ENCODE peak calls at places on chromosome 1, in ten cellular contexts. P, V, A, R, L, O, C, X, K and H are unnamed samples. For H3K27me3 and H3K4me1, the result is how much of the 10 kb centered on the place peaks cover.

GRCh38 chr1:77536813-77537212 is 145.6 kb downstream of the ZZZ3 start:
- DNase-seq in P (peak), V (no peak), A (no peak), R (no peak), L (no peak), O (no peak), C (no peak), X (no peak), K (no peak), H (no peak)

GRCh38 chr1:1122078-1122811 is 6.4 kb upstream of the C1orf159 start:
- DNase-seq in P (peak), V (peak), A (peak), R (peak), L (peak), O (peak), C (peak), X (peak), K (peak), H (peak)

GRCh38 chr1:41889506-41890414 is 29.0 kb downstream of the HIVEP3 start:
- DNase-seq in P (no peak), V (no peak), A (no peak), R (no peak), L (no peak), O (no peak), C (no peak), X (no peak), K (no peak), H (no peak)

GRCh38 chr1:157274698-157275534 is 136.7 kb upstream of the ETV3 start:
- DNase-seq in P (peak), V (no peak), A (no peak), R (peak), L (no peak), O (no peak), C (no peak), X (no peak), K (no peak), H (no peak)

GRCh38 chr1:179105393-179105792 is 23.5 kb downstream of the TOR3A start:
- DNase-seq in P (no peak), V (no peak), A (no peak), R (peak), L (peak), O (peak), C (peak), X (no peak), K (no peak), H (no peak)

GRCh38 chr1:189708674-189709073 is 769.0 kb downstream of the BRINP3 start:
- DNase-seq in P (no peak), V (no peak), A (peak), R (no peak), L (peak), O (no peak), C (no peak), X (no peak), K (no peak), H (no peak)

GRCh38 chr1:112297536-112297935 is 98.5 kb upstream of the CTTNBP2NL start:
- DNase-seq in P (peak), V (no peak), A (no peak), R (no peak), L (no peak), O (no peak), C (no peak), X (no peak), K (no peak), H (no peak)

GRCh38 chr1:167499657-167500056 is 18.7 kb downstream of the CD247 start:
- DNase-seq in P (no peak), V (no peak), A (no peak), R (no peak), L (no peak), O (no peak), C (no peak), X (no peak), K (no peak), H (no peak)

GRCh38 chr1:221728037-221728505 is 13.8 kb downstream of the DUSP10 start:
- DNase-seq in P (no peak), V (no peak), A (no peak), R (no peak), L (no peak), O (no peak), C (no peak), X (no peak), K (no peak), H (no peak)

GRCh38 chr1:180672105-180672504 is 40.3 kb downstream of the XPR1 start:
- DNase-seq in P (peak), V (no peak), A (no peak), R (no peak), L (no peak), O (no peak), C (no peak), X (no peak), K (no peak), H (no peak)

GRCh38 chr1:101135526-101135925 is 101.3 kb upstream of the S1PR1 start:
- DNase-seq in P (no peak), V (no peak), A (no peak), R (no peak), L (no peak), O (no peak), C (no peak), X (no peak), K (no peak), H (no peak)

GRCh38 chr1:167630568-167631385 is 745 bp downstream of the RCSD1 start:
- DNase-seq in P (no peak), V (no peak), A (peak), R (no peak), L (peak), O (no peak), C (peak), X (no peak), K (no peak), H (no peak)

GRCh38 chr1:235324296-235324695 is 3.7 kb downstream of the ARID4B start:
- DNase-seq in P (no peak), V (no peak), A (no peak), R (no peak), L (no peak), O (no peak), C (no peak), X (no peak), K (no peak), H (no peak)

GRCh38 chr1:16145988-16146887 is 9.6 kb downstream of the EPHA2 start:
- DNase-seq in P (peak), V (peak), A (no peak), R (peak), L (peak), O (peak), C (no peak), X (peak), K (peak), H (peak)

GRCh38 chr1:100458925-100459814 is 78.8 kb upstream of the GPR88 start:
- DNase-seq in P (peak), V (peak), A (peak), R (peak), L (peak), O (peak), C (peak), X (peak), K (peak), H (peak)

GRCh38 chr1:226764533-226764932 is 25.5 kb upstream of the ITPKB start:
- DNase-seq in P (no peak), V (no peak), A (no peak), R (no peak), L (no peak), O (no peak), C (no peak), X (no peak), K (no peak), H (no peak)

GRCh38 chr1:151620286-151620685 is 8.4 kb downstream of the SNX27 start:
- DNase-seq in P (peak), V (no peak), A (no peak), R (no peak), L (no peak), O (no peak), C (no peak), X (no peak), K (no peak), H (no peak)

GRCh38 chr1:151618470-151618869 is 6.6 kb downstream of the SNX27 start:
- DNase-seq in P (no peak), V (no peak), A (no peak), R (no peak), L (no peak), O (no peak), C (no peak), X (no peak), K (no peak), H (no peak)

GRCh38 chr1:151617995-151618394 is 6.1 kb downstream of the SNX27 start:
- DNase-seq in P (no peak), V (no peak), A (no peak), R (no peak), L (no peak), O (no peak), C (no peak), X (no peak), K (no peak), H (no peak)

GRCh38 chr1:151619489-151620093 is 7.7 kb downstream of the SNX27 start:
- DNase-seq in P (peak), V (no peak), A (no peak), R (no peak), L (no peak), O (no peak), C (no peak), X (no peak), K (no peak), H (no peak)

GRCh38 chr1:151621351-151621750 is 9.5 kb downstream of the SNX27 start:
- DNase-seq in P (peak), V (no peak), A (no peak), R (peak), L (peak), O (peak), C (no peak), X (no peak), K (no peak), H (no peak)
- H3K4me3 ChIP-seq in P (no peak), V (no peak), A (no peak), R (no peak), L (no peak), O (no peak), C (no peak), X (no peak), K (no peak), H (no peak)

GRCh38 chr1:196409586-196409985 is 198.7 kb downstream of the KCNT2 start:
- DNase-seq in P (no peak), V (no peak), A (no peak), R (no peak), L (no peak), O (no peak), C (no peak), X (no peak), K (no peak), H (no peak)

GRCh38 chr1:196407358-196408041 is 200.7 kb downstream of the KCNT2 start:
- DNase-seq in P (peak), V (no peak), A (no peak), R (no peak), L (peak), O (no peak), C (no peak), X (no peak), K (no peak), H (no peak)

GRCh38 chr1:196401454-196401838 is 206.8 kb downstream of the KCNT2 start:
- DNase-seq in P (no peak), V (no peak), A (no peak), R (no peak), L (no peak), O (no peak), C (no peak), X (no peak), K (no peak), H (no peak)

GRCh38 chr1:196403803-196404690 is 204.2 kb downstream of the KCNT2 start:
- DNase-seq in P (peak), V (no peak), A (no peak), R (no peak), L (no peak), O (no peak), C (no peak), X (no peak), K (no peak), H (no peak)

GRCh38 chr1:196405839-196406238 is 202.4 kb downstream of the KCNT2 start:
- DNase-seq in P (peak), V (no peak), A (no peak), R (no peak), L (no peak), O (no peak), C (no peak), X (no peak), K (no peak), H (no peak)
- H3K27me3 ChIP-seq in P (under half), V (under half), A (under half), R (under half), L (under half), O (under half), C (under half), X (under half), K (under half), H (under half)

GRCh38 chr1:153550398-153550758 is 1.3 kb upstream of the S100A3 start:
- DNase-seq in P (no peak), V (no peak), A (peak), R (no peak), L (no peak), O (no peak), C (no peak), X (no peak), K (no peak), H (no peak)

GRCh38 chr1:153549741-153550397 is 811 bp upstream of the S100A3 start:
- DNase-seq in P (no peak), V (no peak), A (peak), R (no peak), L (no peak), O (no peak), C (no peak), X (no peak), K (peak), H (no peak)

GRCh38 chr1:153552335-153552734 is 3.3 kb upstream of the S100A3 start:
- DNase-seq in P (no peak), V (no peak), A (peak), R (no peak), L (no peak), O (no peak), C (no peak), X (no peak), K (no peak), H (no peak)

GRCh38 chr1:153548722-153549695 is at the start of gene S100A3:
- DNase-seq in P (peak), V (peak), A (peak), R (peak), L (no peak), O (no peak), C (no peak), X (peak), K (peak), H (peak)

DNA sequence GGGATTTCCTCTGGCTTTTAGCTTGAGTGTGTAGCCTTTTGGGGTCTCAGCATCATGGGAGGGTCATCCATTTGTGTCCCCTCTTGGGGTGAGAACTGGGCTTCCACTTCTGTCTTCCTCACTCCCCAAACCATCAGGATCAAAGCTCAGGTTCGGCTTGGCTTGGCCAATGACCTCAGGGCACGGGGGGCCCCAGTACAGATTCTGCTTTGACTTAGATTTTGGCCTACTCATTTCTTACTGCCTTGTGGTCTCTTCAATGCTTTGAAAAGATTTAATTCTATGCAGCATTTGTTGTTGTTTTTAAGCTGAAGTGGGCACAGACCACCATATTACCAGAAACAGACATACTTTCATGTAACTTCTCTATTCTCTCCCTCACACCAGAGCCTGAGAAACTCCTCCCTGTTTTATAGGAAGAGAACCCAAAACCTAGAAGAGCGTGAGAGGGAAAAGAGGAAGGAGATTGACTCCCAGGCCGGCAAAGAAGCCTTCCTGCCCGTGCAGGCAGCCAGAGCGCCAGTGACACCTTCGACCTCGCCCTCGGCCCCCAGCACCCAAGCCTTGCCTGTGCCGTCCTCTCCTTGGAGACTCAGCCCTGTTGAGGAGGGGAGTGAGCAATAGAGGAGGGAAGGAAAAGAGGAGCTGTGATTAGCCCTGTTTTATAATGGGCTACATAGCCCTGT is 1.9 kb upstream of the S100A3 start:
- DNase-seq in P (no peak), V (no peak), A (peak), R (no peak), L (no peak), O (no peak), C (no peak), X (no peak), K (peak), H (no peak)
- H3K4me1 ChIP-seq in P (half or more), V (under half), A (under half), R (under half), L (under half), O (half or more), C (under half), X (under half), K (under half), H (under half)

GRCh38 chr1:205918955-205919746 is 24.1 kb downstream of the SLC26A9 start:
- DNase-seq in P (peak), V (peak), A (peak), R (peak), L (peak), O (peak), C (peak), X (peak), K (peak), H (peak)
- H3K4me3 ChIP-seq in P (no peak), V (no peak), A (no peak), R (no peak), L (no peak), O (no peak), C (no peak), X (no peak), K (no peak), H (no peak)

DNA sequence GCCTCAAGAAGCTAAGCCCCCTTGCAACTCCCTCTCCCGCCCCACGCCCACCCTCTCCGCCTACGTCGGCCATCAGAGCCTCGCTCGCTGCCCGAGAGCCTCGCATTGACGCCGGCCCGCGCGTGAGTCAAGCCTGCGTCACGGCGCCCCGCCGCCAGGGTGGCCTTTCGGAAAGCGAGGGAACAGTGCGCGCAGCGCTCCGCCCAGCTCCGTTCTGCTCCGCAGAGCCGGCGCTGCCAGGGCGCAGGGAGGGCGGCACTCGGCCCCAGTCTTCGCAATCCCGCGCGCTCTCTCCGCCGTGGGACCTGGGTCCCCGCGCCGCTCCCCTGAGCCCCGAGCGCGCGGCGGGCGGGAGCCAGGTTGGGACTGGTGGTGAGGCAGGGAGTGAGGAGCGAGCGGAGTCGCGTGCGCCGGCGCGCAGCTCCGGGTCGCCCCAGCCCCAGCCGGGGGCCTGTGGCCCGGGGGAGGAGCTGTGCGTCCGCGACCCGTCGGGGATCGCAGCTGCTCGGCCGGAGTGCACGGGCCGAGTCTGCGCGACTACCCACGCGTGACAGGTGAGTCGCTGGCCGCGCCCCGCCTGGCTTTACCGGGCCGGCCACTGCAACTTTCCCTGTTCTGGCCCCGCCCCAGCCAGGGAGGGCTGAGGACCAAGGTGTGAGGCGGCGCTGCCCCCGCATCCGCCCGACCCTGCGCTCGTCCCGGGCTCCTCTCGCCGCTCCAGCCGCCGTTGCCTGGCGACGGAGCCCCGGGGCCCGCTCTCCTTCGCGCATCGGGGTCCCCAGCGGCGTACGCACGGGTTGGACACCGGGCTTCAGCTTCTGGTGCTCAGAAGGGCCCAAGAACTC is at the start of gene SLC6A17:
- DNase-seq in P (peak), V (no peak), A (peak), R (peak), L (peak), O (peak), C (no peak), X (no peak), K (no peak), H (no peak)
- H3K27me3 ChIP-seq in P (under half), V (under half), A (under half), R (under half), L (half or more), O (under half), C (under half), X (under half), K (under half), H (under half)

DNA sequence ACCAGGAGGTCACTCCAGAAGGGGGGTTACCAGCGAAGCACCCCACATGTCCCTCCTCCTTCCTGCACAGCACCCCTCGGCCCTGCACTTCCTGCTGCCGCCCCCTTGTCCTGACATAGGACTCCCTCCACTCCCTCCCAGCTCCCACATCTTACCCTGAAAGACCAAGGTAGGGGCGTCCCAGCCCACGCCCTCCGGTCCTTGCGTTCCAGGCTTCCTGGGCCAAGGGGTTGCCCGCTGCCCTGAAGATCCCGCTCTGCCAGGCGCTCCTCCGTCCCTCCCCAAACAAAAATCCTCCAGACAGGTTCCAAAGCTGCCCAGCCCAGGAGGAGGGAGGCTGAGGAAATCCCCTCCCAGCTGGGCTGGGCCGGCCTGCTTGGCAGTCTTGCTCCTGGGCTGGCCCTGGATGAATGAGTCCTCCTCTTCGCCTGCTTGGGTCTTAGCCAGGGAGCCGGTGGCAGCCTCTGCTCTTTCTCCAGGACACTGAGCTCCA is at the start of gene RHBDL2:
- DNase-seq in P (peak), V (peak), A (no peak), R (peak), L (no peak), O (peak), C (no peak), X (peak), K (peak), H (peak)
- H3K4me1 ChIP-seq in P (under half), V (under half), A (under half), R (under half), L (under half), O (under half), C (under half), X (under half), K (under half), H (under half)

GRCh38 chr1:75937034-75937433 is 4.8 kb upstream of the ASB17 start:
- DNase-seq in P (peak), V (no peak), A (no peak), R (no peak), L (no peak), O (no peak), C (no peak), X (no peak), K (no peak), H (no peak)
- H3K4me3 ChIP-seq in P (no peak), V (no peak), A (no peak), R (no peak), L (no peak), O (no peak), C (no peak), X (no peak), K (no peak), H (no peak)

GRCh38 chr1:231315887-231316286 is 21.8 kb downstream of the EXOC8 start:
- DNase-seq in P (peak), V (no peak), A (peak), R (peak), L (peak), O (no peak), C (no peak), X (peak), K (no peak), H (peak)
- H3K27me3 ChIP-seq in P (under half), V (under half), A (under half), R (under half), L (under half), O (under half), C (under half), X (under half), K (under half), H (under half)